ENCODE peak calls at places on chromosomes 7 and 10, in four cellular contexts. K is ovary, H is PC-9, J is mammary epithelial cell. I is an unnamed sample. For H3K4me1, the result is how much of the 10 kb centered on the place peaks cover.

GRCh38 chr10:983951-984705 is 4.1 kb upstream of the GTPBP4 start:
- DNase-seq in K (no peak), H (peak), J (peak), I (no peak)

GRCh38 chr7:26526288-26526587 is 234.6 kb downstream of the SNX10 start:
- DNase-seq in K (no peak), H (no peak), J (no peak), I (no peak)

GRCh38 chr7:151644554-151644953 is 124.9 kb upstream of the RHEB start:
- DNase-seq in K (no peak), H (no peak), J (peak), I (no peak)

GRCh38 chr7:22647451-22648257 is 79.3 kb upstream of the IL6 start:
- DNase-seq in K (no peak), H (no peak), J (peak), I (no peak)

GRCh38 chr10:104387130-104387888 is 33.7 kb downstream of the CFAP58 start:
- DNase-seq in K (no peak), H (no peak), J (peak), I (no peak)

GRCh38 chr7:132857031-132857430 is 224.9 kb downstream of the CHCHD3 start:
- DNase-seq in K (no peak), H (no peak), J (no peak), I (no peak)

GRCh38 chr10:130748409-130749057 is 563.0 kb downstream of the TCERG1L start:
- DNase-seq in K (no peak), H (no peak), J (no peak), I (no peak)

GRCh38 chr7:47435889-47436312 is 146.0 kb downstream of the TNS3 start:
- DNase-seq in K (peak), H (peak), J (peak), I (peak)

GRCh38 chr7:16644624-16644986 is 949 bp downstream of the ANKMY2 start:
- DNase-seq in K (no peak), H (peak), J (peak), I (peak)

GRCh38 chr7:862157-862556 is 14.2 kb upstream of the GET4 start:
- DNase-seq in K (no peak), H (no peak), J (no peak), I (no peak)

GRCh38 chr7:99505324-99505662 is 831 bp downstream of the ZKSCAN5 start:
- DNase-seq in K (no peak), H (no peak), J (no peak), I (no peak)

GRCh38 chr10:124066744-124067714 is 26.4 kb downstream of the CHST15 start:
- DNase-seq in K (no peak), H (no peak), J (no peak), I (no peak)

GRCh38 chr7:33091641-33092191 is 17.5 kb downstream of the RP9 start:
- DNase-seq in K (no peak), H (no peak), J (no peak), I (no peak)

GRCh38 chr7:80359029-80359428 is 152.8 kb downstream of the GNAT3 start:
- DNase-seq in K (no peak), H (no peak), J (no peak), I (no peak)

GRCh38 chr7:139153832-139154231 is 44.3 kb upstream of the ZC3HAV1 start:
- DNase-seq in K (no peak), H (no peak), J (peak), I (no peak)

GRCh38 chr7:152853236-152853635 is 93.7 kb downstream of the ACTR3B start:
- DNase-seq in K (no peak), H (no peak), J (no peak), I (no peak)

GRCh38 chr7:79414910-79415309 is 38.6 kb downstream of the MAGI2 start:
- DNase-seq in K (no peak), H (no peak), J (no peak), I (no peak)

GRCh38 chr7:75866497-75867389 is 12.1 kb upstream of the RHBDD2 start:
- DNase-seq in K (peak), H (peak), J (peak), I (no peak)

GRCh38 chr10:59971915-59972314 is 65.6 kb upstream of the CCDC6 start:
- DNase-seq in K (no peak), H (peak), J (peak), I (no peak)

GRCh38 chr7:138658889-138659288 is 42.3 kb downstream of the SVOPL start:
- DNase-seq in K (no peak), H (peak), J (no peak), I (no peak)

GRCh38 chr10:88466786-88467185 is 116.3 kb downstream of the RNLS start:
- DNase-seq in K (no peak), H (no peak), J (no peak), I (no peak)

GRCh38 chr7:33597181-33597580 is 308.2 kb upstream of the BMPER start:
- DNase-seq in K (no peak), H (no peak), J (peak), I (no peak)

GRCh38 chr10:101612086-101612485 is 24.0 kb downstream of the DPCD start:
- DNase-seq in K (no peak), H (no peak), J (no peak), I (no peak)

GRCh38 chr10:114172241-114172640 is 1.8 kb downstream of the CCDC186 start:
- DNase-seq in K (no peak), H (no peak), J (no peak), I (no peak)

GRCh38 chr7:4189151-4189570 is 492.9 kb upstream of the FOXK1 start:
- DNase-seq in K (peak), H (no peak), J (peak), I (peak)

GRCh38 chr7:27697861-27698430 is 35.3 kb upstream of the HIBADH start:
- DNase-seq in K (peak), H (peak), J (peak), I (peak)

GRCh38 chr10:29731760-29732159 is 97.0 kb upstream of the SVIL start:
- DNase-seq in K (no peak), H (no peak), J (no peak), I (peak)

GRCh38 chr10:96500519-96500918 is 13.2 kb downstream of the TLL2 start:
- DNase-seq in K (no peak), H (no peak), J (no peak), I (no peak)

GRCh38 chr7:143003393-143004051 is 23.4 kb downstream of the OR9A2 start:
- DNase-seq in K (no peak), H (peak), J (peak), I (no peak)

GRCh38 chr7:106591146-106591545 is 69.8 kb downstream of the CCDC71L start:
- DNase-seq in K (no peak), H (no peak), J (no peak), I (no peak)

GRCh38 chr10:13099666-13100348 is at the start of gene OPTN:
- DNase-seq in K (peak), H (peak), J (peak), I (peak)

GRCh38 chr10:63629363-63630084 is 108.3 kb downstream of the REEP3 start:
- DNase-seq in K (peak), H (peak), J (peak), I (peak)
- TF ChIP-seq CTCF in K (peak), H (peak), J (peak), I (peak)

DNA sequence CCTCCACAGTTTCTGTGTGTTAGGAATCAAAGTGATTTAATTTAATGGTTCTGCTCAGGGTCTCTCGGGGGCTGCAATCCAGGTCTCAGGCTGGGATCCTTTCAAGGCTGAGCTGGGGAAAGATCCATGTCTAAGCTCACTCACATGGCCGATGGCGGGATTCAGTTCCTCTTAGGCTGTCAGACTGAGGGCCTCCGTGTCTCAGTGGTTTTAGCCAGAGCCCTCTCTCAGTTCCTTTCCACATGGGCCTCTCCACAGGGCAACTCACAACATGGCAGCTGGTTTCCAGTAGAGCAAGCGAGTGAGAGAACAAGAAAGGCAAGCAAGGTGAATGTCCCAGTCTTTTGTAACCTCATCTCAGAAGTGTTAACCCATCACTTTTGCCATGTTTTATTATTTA is 26.9 kb downstream of the CAV1 start:
- DNase-seq in K (no peak), H (no peak), J (no peak), I (no peak)
- H3K4me1 ChIP-seq in K (under half), H (under half), J (under half), I (under half)

GRCh38 chr7:104267701-104268368 is 60.0 kb upstream of the ORC5 start:
- DNase-seq in K (no peak), H (no peak), J (peak), I (no peak)
- TF ChIP-seq CTCF in K (no peak), H (peak), J (peak), I (no peak)

GRCh38 chr7:121020652-121021051 is 32.1 kb downstream of the CPED1 start:
- DNase-seq in K (no peak), H (no peak), J (peak), I (no peak)
- H3K4me1 ChIP-seq in K (under half), H (under half), J (under half), I (half or more)

GRCh38 chr7:66304536-66304935 is 99.4 kb downstream of the TPST1 start:
- DNase-seq in K (no peak), H (no peak), J (no peak), I (no peak)
- TF ChIP-seq CTCF in K (no peak), H (no peak), J (no peak), I (no peak)

GRCh38 chr7:40717242-40717641 is 582.4 kb downstream of the SUGCT start:
- DNase-seq in K (peak), H (peak), J (peak), I (peak)
- H3K4me1 ChIP-seq in K (under half), H (under half), J (under half), I (under half)

DNA sequence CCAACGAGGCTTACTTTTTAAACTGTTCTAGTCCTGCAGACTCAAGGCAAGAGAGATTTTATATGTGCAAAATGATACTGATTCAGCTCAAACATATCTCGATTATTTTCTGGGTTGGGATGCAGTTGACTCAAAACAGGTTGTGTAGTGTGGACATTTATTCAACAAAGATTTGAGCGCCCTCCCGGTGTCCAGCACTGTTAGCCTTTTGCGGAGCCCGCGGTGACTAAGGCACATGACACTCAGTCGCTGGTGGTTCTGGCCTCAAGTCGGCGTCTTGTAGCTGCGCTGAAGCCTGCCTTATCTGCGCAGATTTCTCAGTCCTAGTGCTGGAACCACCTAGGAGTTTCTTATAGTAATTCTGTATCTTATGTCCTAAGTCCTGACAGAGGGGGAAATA is 938 bp upstream of the CADPS2 start:
- DNase-seq in K (peak), H (peak), J (peak), I (no peak)
- TF ChIP-seq CTCF in K (no peak), H (no peak), J (no peak), I (no peak)